ENCODE peak calls at places on chromosomes 7 and 10, in six cellular contexts. A is bronchial epithelial cell, M is hepatocyte, T is fibroblast of pulmonary artery, K is foreskin fibroblast, W is left ventricle myocardium inferior. R is an unnamed sample.

GRCh38 chr10:34194259-34194658 is 620.8 kb downstream of the PARD3 start:
- DNase-seq in A (no peak), M (peak; percentile 42), T (peak; percentile 13), K (peak; percentile 43), W (no peak), R (no peak)

GRCh38 chr7:33726582-33726981 is 178.8 kb upstream of the BMPER start:
- DNase-seq in A (peak; percentile 34), M (no peak), T (peak; percentile 63), K (no peak), W (no peak), R (no peak)

GRCh38 chr7:135197343-135197742 is 14.0 kb downstream of the WDR91 start:
- DNase-seq in A (no peak), M (no peak), T (no peak), K (no peak), W (no peak), R (no peak)

GRCh38 chr10:1281402-1281782 is 225.2 kb downstream of the WDR37 start:
- DNase-seq in A (no peak), M (no peak), T (no peak), K (no peak), W (no peak), R (no peak)

GRCh38 chr10:28679941-28680752 is 2.8 kb downstream of the BAMBI start:
- DNase-seq in A (no peak), M (peak; percentile 54), T (peak; percentile 59), K (no peak), W (no peak), R (no peak)

GRCh38 chr7:74178632-74179031 is 4.5 kb downstream of the EIF4H start:
- DNase-seq in A (no peak), M (no peak), T (peak; percentile 36), K (no peak), W (no peak), R (no peak)

GRCh38 chr7:2560175-2560695 is 1.5 kb downstream of the IQCE start:
- DNase-seq in A (no peak), M (no peak), T (peak; percentile 23), K (no peak), W (no peak), R (no peak)

GRCh38 chr7:104862719-104863118 is 151.3 kb upstream of the KMT2E start:
- DNase-seq in A (no peak), M (peak; percentile 34), T (peak; percentile 10), K (no peak), W (no peak), R (no peak)

GRCh38 chr7:23472974-23473847 is 2.9 kb upstream of the IGF2BP3 start:
- DNase-seq in A (no peak), M (no peak), T (no peak), K (no peak), W (no peak), R (no peak)

GRCh38 chr10:50431118-50431517 is 179.8 kb upstream of the ASAH2 start:
- DNase-seq in A (peak; percentile 34), M (no peak), T (peak; percentile 78), K (no peak), W (no peak), R (no peak)

GRCh38 chr7:100088621-100089457 is at the start of gene COPS6:
- DNase-seq in A (peak; percentile 22), M (peak; percentile 90), T (peak; percentile 74), K (peak; percentile 74), W (peak; percentile 90), R (no peak)

GRCh38 chr7:74203157-74203556 is 6.6 kb upstream of the LAT2 start:
- DNase-seq in A (peak; percentile 45), M (peak; percentile 56), T (peak; percentile 63), K (peak; percentile 51), W (no peak), R (no peak)

GRCh38 chr10:49679480-49679893 is at the start of gene C10orf53:
- DNase-seq in A (peak; percentile 43), M (peak; percentile 90), T (peak; percentile 63), K (peak; percentile 40), W (peak; percentile 25), R (peak; percentile 14)

GRCh38 chr7:21942955-21943354 is 2.7 kb downstream of the CDCA7L start:
- DNase-seq in A (no peak), M (no peak), T (no peak), K (no peak), W (no peak), R (no peak)

GRCh38 chr7:20778063-20778721 is 8.5 kb downstream of the SP8 start:
- DNase-seq in A (no peak), M (peak; percentile 84), T (peak; percentile 35), K (no peak), W (no peak), R (no peak)

GRCh38 chr10:20582041-20582440 is 315.1 kb downstream of the NEBL start:
- DNase-seq in A (no peak), M (no peak), T (no peak), K (no peak), W (no peak), R (no peak)

GRCh38 chr10:117925369-117925768 is 121.4 kb downstream of the RAB11FIP2 start:
- DNase-seq in A (no peak), M (no peak), T (no peak), K (no peak), W (no peak), R (no peak)

GRCh38 chr7:30804078-30804661 is 33.0 kb downstream of the MINDY4 start:
- DNase-seq in A (peak; percentile 83), M (no peak), T (peak; percentile 71), K (peak; percentile 88), W (no peak), R (peak; percentile 75)

GRCh38 chr10:111277685-111278084 is 200.9 kb downstream of the ADRA2A start:
- DNase-seq in A (no peak), M (no peak), T (no peak), K (no peak), W (no peak), R (no peak)

GRCh38 chr10:100886099-100886498 is 26.7 kb upstream of the SLF2 start:
- DNase-seq in A (peak; percentile 50), M (no peak), T (no peak), K (no peak), W (no peak), R (no peak)

GRCh38 chr10:35040761-35041501 is 49.2 kb downstream of the CUL2 start:
- DNase-seq in A (peak; percentile 44), M (no peak), T (peak; percentile 74), K (peak; percentile 27), W (no peak), R (no peak)

GRCh38 chr7:107725138-107725740 is 18.7 kb upstream of the CBLL1 start:
- DNase-seq in A (peak; percentile 82), M (peak; percentile 74), T (peak; percentile 81), K (peak; percentile 30), W (no peak), R (peak; percentile 30)

GRCh38 chr10:29858352-29859267 is 200.8 kb downstream of the JCAD start:
- DNase-seq in A (peak; percentile 69), M (peak; percentile 73), T (peak; percentile 73), K (peak; percentile 81), W (peak; percentile 65), R (no peak)

GRCh38 chr10:615583-616152 is 73.8 kb downstream of the DIP2C start:
- DNase-seq in A (peak; percentile 42), M (no peak), T (peak; percentile 64), K (peak; percentile 71), W (no peak), R (no peak)

GRCh38 chr7:28623105-28623730 is 210.9 kb downstream of the CREB5 start:
- DNase-seq in A (peak; percentile 28), M (no peak), T (peak; percentile 43), K (peak; percentile 46), W (no peak), R (no peak)

GRCh38 chr7:150367677-150368097 is 935 bp upstream of the REPIN1 start:
- DNase-seq in A (peak; percentile 62), M (no peak), T (no peak), K (no peak), W (no peak), R (no peak)

GRCh38 chr7:95899919-95900513 is 127.7 kb downstream of the DYNC1I1 start:
- DNase-seq in A (no peak), M (no peak), T (no peak), K (no peak), W (no peak), R (no peak)

GRCh38 chr10:23314835-23315239 is 29.8 kb downstream of the C10orf67 start:
- DNase-seq in A (peak; percentile 86), M (peak; percentile 91), T (peak; percentile 90), K (peak; percentile 69), W (no peak), R (peak; percentile 69)

DNA sequence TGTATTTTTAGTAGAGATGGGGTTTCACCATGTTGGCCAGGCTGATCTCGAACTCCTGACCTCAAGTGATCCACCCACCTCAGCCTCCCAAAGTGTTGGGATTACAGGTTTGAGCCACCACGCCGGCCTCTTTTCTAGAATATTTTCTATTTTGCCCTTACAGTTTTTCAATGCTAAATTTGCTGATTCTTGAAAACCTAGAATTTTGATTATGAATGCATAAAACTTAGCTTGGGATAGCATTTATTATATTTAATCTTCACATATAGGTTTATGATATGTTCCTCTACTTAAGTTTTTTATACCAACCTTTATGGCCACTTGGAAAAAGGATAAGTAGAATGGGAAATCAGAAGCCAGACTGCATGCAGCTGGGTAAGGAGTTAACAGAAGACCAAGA is 2.1 kb downstream of the TMEM60 start:
- DNase-seq in A (no peak), M (no peak), T (no peak), K (no peak), W (no peak), R (no peak)
- H3K4me3 ChIP-seq in A (no peak overlapping the region), M (no peak overlapping the region), T (no peak overlapping the region), K (peak overlapping the region; percentile 99), W (no peak overlapping the region), R (no peak overlapping the region)

DNA sequence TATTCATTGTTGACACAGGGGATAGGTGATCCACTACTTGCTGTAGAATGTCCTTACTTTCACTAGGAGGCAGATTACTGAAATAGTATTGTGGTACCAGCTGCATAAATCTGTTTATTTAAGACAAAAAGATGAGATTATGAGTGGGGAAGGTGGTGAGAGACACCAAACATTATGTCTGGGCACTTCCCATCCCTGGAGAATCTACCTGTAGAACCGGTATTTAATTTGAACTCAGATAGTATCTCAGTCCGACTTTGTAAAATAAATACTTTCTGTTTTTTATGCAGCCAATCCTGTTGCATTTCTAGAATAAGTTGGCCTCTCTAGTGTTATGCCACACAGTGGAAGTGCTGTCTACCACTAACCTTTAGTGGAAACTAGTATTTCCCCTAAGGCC is 13.4 kb downstream of the BCCIP start:
- DNase-seq in A (no peak), M (no peak), T (no peak), K (no peak), W (no peak), R (no peak)
- TF ChIP-seq CTCF in A (no peak), M (no peak), T (no peak), K (no peak), W (no peak), R (no peak)

GRCh38 chr10:97854735-97855134 is 5.1 kb downstream of the GOLGA7B start:
- DNase-seq in A (peak; percentile 70), M (no peak), T (no peak), K (no peak), W (no peak), R (no peak)
- H3K4me3 ChIP-seq in A (no peak overlapping the region), M (no peak overlapping the region), T (no peak overlapping the region), K (no peak overlapping the region), W (no peak overlapping the region), R (no peak overlapping the region)

GRCh38 chr7:129821476-129821875 is 131.3 kb downstream of the UBE2H start:
- DNase-seq in A (no peak), M (no peak), T (no peak), K (no peak), W (no peak), R (no peak)

DNA sequence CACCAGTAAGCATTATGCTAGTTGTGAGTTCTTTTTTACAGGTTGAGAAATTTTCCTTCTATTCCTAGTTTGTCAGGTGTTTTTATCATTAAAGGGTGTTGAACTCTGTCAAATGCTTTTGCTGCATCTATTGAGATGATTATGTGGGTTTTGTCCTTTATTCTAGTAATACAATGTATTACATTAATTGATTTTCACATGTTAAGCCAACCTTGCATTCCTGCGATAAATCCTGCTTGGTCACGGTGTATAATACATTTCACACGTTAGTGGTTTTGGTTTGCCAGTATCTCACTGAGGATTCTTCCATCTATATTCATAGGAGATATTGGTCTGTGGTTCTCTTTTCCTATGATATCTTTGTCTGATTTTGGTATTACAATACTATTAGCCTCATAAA is 136.0 kb downstream of the UBE2H start:
- DNase-seq in A (no peak), M (no peak), T (no peak), K (no peak), W (no peak), R (no peak)
- TF ChIP-seq CTCF in A (no peak), M (no peak), T (no peak), K (no peak), W (no peak), R (no peak)